ENCODE peak calls at places on chromosome 5, in eight cellular contexts. One of them, this sample, is unnamed.

GRCh38 chr5:14424011-14424685 is 157.4 kb upstream of the OTULINL start:
- DNase-seq in B cell: no peak
- DNase-seq in RWPE1: no peak
- DNase-seq in AG08395: no peak
- DNase-seq in Peyer's patch: no peak
- DNase-seq in activated T-cell treated with anti-CD3 and anti-CD28 coated beads, Interleukin-2, amount 50 U/mL, for 4 hours: no peak
- DNase-seq in stimulated activated CD8-positive, alpha-beta memory T cell treated with anti-CD3 and anti-CD28 coated beads, Interleukin-15, amount 100 ng/mL, for 1 hour: no peak
- DNase-seq in retina: no peak
- DNase-seq in this sample: no peak

GRCh38 chr5:58156977-58157701 is 302.7 kb downstream of the PLK2 start:
- DNase-seq in AG08395: peak; percentile 36
- DNase-seq in stimulated activated CD8-positive, alpha-beta memory T cell treated with anti-CD3 and anti-CD28 coated beads, Interleukin-15, amount 100 ng/mL, for 1 hour: no peak
- DNase-seq in Peyer's patch: no peak
- DNase-seq in retina: peak; percentile 73
- DNase-seq in B cell: no peak
- DNase-seq in activated T-cell treated with anti-CD3 and anti-CD28 coated beads, Interleukin-2, amount 50 U/mL, for 4 hours: no peak
- DNase-seq in RWPE1: no peak
- DNase-seq in this sample: no peak

GRCh38 chr5:10329421-10329807 is 21.7 kb upstream of the CMBL start:
- DNase-seq in AG08395: no peak
- DNase-seq in retina: no peak
- DNase-seq in RWPE1: no peak
- DNase-seq in activated T-cell treated with anti-CD3 and anti-CD28 coated beads, Interleukin-2, amount 50 U/mL, for 4 hours: no peak
- DNase-seq in Peyer's patch: no peak
- DNase-seq in B cell: no peak
- DNase-seq in stimulated activated CD8-positive, alpha-beta memory T cell treated with anti-CD3 and anti-CD28 coated beads, Interleukin-15, amount 100 ng/mL, for 1 hour: no peak
- DNase-seq in this sample: no peak

GRCh38 chr5:914612-915011 is 21.9 kb downstream of the TRIP13 start:
- DNase-seq in RWPE1: no peak
- DNase-seq in Peyer's patch: no peak
- DNase-seq in retina: no peak
- DNase-seq in B cell: no peak
- DNase-seq in activated T-cell treated with anti-CD3 and anti-CD28 coated beads, Interleukin-2, amount 50 U/mL, for 4 hours: no peak
- DNase-seq in stimulated activated CD8-positive, alpha-beta memory T cell treated with anti-CD3 and anti-CD28 coated beads, Interleukin-15, amount 100 ng/mL, for 1 hour: no peak
- DNase-seq in AG08395: no peak
- DNase-seq in this sample: no peak

GRCh38 chr5:170545313-170545712 is 41.5 kb downstream of the KCNIP1 start:
- DNase-seq in retina: no peak
- DNase-seq in B cell: no peak
- DNase-seq in RWPE1: no peak
- DNase-seq in AG08395: no peak
- DNase-seq in activated T-cell treated with anti-CD3 and anti-CD28 coated beads, Interleukin-2, amount 50 U/mL, for 4 hours: no peak
- DNase-seq in Peyer's patch: no peak
- DNase-seq in stimulated activated CD8-positive, alpha-beta memory T cell treated with anti-CD3 and anti-CD28 coated beads, Interleukin-15, amount 100 ng/mL, for 1 hour: no peak
- DNase-seq in this sample: no peak

GRCh38 chr5:54443264-54443663 is 12.2 kb upstream of the HSPB3 start:
- DNase-seq in RWPE1: peak; percentile 49
- DNase-seq in stimulated activated CD8-positive, alpha-beta memory T cell treated with anti-CD3 and anti-CD28 coated beads, Interleukin-15, amount 100 ng/mL, for 1 hour: no peak
- DNase-seq in AG08395: peak; percentile 53
- DNase-seq in B cell: peak; percentile 21
- DNase-seq in retina: peak; percentile 6
- DNase-seq in activated T-cell treated with anti-CD3 and anti-CD28 coated beads, Interleukin-2, amount 50 U/mL, for 4 hours: no peak
- DNase-seq in Peyer's patch: no peak
- DNase-seq in this sample: peak; percentile 13

GRCh38 chr5:104800440-104801048 is 1238.0 kb upstream of the NUDT12 start:
- DNase-seq in AG08395: no peak
- DNase-seq in Peyer's patch: no peak
- DNase-seq in RWPE1: no peak
- DNase-seq in stimulated activated CD8-positive, alpha-beta memory T cell treated with anti-CD3 and anti-CD28 coated beads, Interleukin-15, amount 100 ng/mL, for 1 hour: no peak
- DNase-seq in B cell: no peak
- DNase-seq in retina: no peak
- DNase-seq in activated T-cell treated with anti-CD3 and anti-CD28 coated beads, Interleukin-2, amount 50 U/mL, for 4 hours: no peak
- DNase-seq in this sample: peak; percentile 2

GRCh38 chr5:133664422-133664821 is 52.1 kb upstream of the FSTL4 start:
- DNase-seq in AG08395: peak; percentile 52
- DNase-seq in Peyer's patch: no peak
- DNase-seq in retina: no peak
- DNase-seq in RWPE1: peak; percentile 96
- DNase-seq in B cell: no peak
- DNase-seq in activated T-cell treated with anti-CD3 and anti-CD28 coated beads, Interleukin-2, amount 50 U/mL, for 4 hours: no peak
- DNase-seq in stimulated activated CD8-positive, alpha-beta memory T cell treated with anti-CD3 and anti-CD28 coated beads, Interleukin-15, amount 100 ng/mL, for 1 hour: no peak
- DNase-seq in this sample: peak; percentile 97

GRCh38 chr5:54249210-54250028 is 61.0 kb downstream of the ARL15 start:
- DNase-seq in Peyer's patch: peak; percentile 51
- DNase-seq in RWPE1: peak; percentile 13
- DNase-seq in retina: no peak
- DNase-seq in B cell: peak; percentile 48
- DNase-seq in AG08395: peak; percentile 17
- DNase-seq in stimulated activated CD8-positive, alpha-beta memory T cell treated with anti-CD3 and anti-CD28 coated beads, Interleukin-15, amount 100 ng/mL, for 1 hour: no peak
- DNase-seq in activated T-cell treated with anti-CD3 and anti-CD28 coated beads, Interleukin-2, amount 50 U/mL, for 4 hours: peak; percentile 24
- DNase-seq in this sample: no peak

GRCh38 chr5:138950411-138951011 is 75.4 kb upstream of the LRRTM2 start:
- DNase-seq in B cell: no peak
- DNase-seq in Peyer's patch: peak; percentile 16
- DNase-seq in activated T-cell treated with anti-CD3 and anti-CD28 coated beads, Interleukin-2, amount 50 U/mL, for 4 hours: no peak
- DNase-seq in RWPE1: no peak
- DNase-seq in stimulated activated CD8-positive, alpha-beta memory T cell treated with anti-CD3 and anti-CD28 coated beads, Interleukin-15, amount 100 ng/mL, for 1 hour: no peak
- DNase-seq in AG08395: no peak
- DNase-seq in retina: no peak
- DNase-seq in this sample: no peak

GRCh38 chr5:150368526-150368925 is 11.0 kb downstream of the TCOF1 start:
- DNase-seq in retina: no peak
- DNase-seq in AG08395: no peak
- DNase-seq in activated T-cell treated with anti-CD3 and anti-CD28 coated beads, Interleukin-2, amount 50 U/mL, for 4 hours: no peak
- DNase-seq in RWPE1: no peak
- DNase-seq in Peyer's patch: no peak
- DNase-seq in B cell: no peak
- DNase-seq in stimulated activated CD8-positive, alpha-beta memory T cell treated with anti-CD3 and anti-CD28 coated beads, Interleukin-15, amount 100 ng/mL, for 1 hour: no peak
- DNase-seq in this sample: no peak

GRCh38 chr5:177290816-177291596 is 12.5 kb downstream of the RAB24 start:
- DNase-seq in retina: no peak
- DNase-seq in Peyer's patch: no peak
- DNase-seq in stimulated activated CD8-positive, alpha-beta memory T cell treated with anti-CD3 and anti-CD28 coated beads, Interleukin-15, amount 100 ng/mL, for 1 hour: no peak
- DNase-seq in RWPE1: no peak
- DNase-seq in AG08395: no peak
- DNase-seq in activated T-cell treated with anti-CD3 and anti-CD28 coated beads, Interleukin-2, amount 50 U/mL, for 4 hours: no peak
- DNase-seq in B cell: no peak
- DNase-seq in this sample: no peak

GRCh38 chr5:83510199-83510730 is 38.7 kb downstream of the VCAN start:
- DNase-seq in Peyer's patch: no peak
- DNase-seq in retina: no peak
- DNase-seq in activated T-cell treated with anti-CD3 and anti-CD28 coated beads, Interleukin-2, amount 50 U/mL, for 4 hours: no peak
- DNase-seq in B cell: no peak
- DNase-seq in stimulated activated CD8-positive, alpha-beta memory T cell treated with anti-CD3 and anti-CD28 coated beads, Interleukin-15, amount 100 ng/mL, for 1 hour: no peak
- DNase-seq in AG08395: no peak
- DNase-seq in RWPE1: no peak
- DNase-seq in this sample: no peak

GRCh38 chr5:66969963-66970362 is 226.6 kb downstream of the CD180 start:
- DNase-seq in RWPE1: no peak
- DNase-seq in activated T-cell treated with anti-CD3 and anti-CD28 coated beads, Interleukin-2, amount 50 U/mL, for 4 hours: no peak
- DNase-seq in B cell: no peak
- DNase-seq in Peyer's patch: no peak
- DNase-seq in stimulated activated CD8-positive, alpha-beta memory T cell treated with anti-CD3 and anti-CD28 coated beads, Interleukin-15, amount 100 ng/mL, for 1 hour: no peak
- DNase-seq in AG08395: no peak
- DNase-seq in retina: peak; percentile 20
- DNase-seq in this sample: no peak

GRCh38 chr5:72209515-72210115 is 102.3 kb downstream of the MAP1B start:
- DNase-seq in RWPE1: peak; percentile 63
- DNase-seq in stimulated activated CD8-positive, alpha-beta memory T cell treated with anti-CD3 and anti-CD28 coated beads, Interleukin-15, amount 100 ng/mL, for 1 hour: no peak
- DNase-seq in activated T-cell treated with anti-CD3 and anti-CD28 coated beads, Interleukin-2, amount 50 U/mL, for 4 hours: no peak
- DNase-seq in AG08395: no peak
- DNase-seq in B cell: no peak
- DNase-seq in Peyer's patch: no peak
- DNase-seq in retina: no peak
- DNase-seq in this sample: no peak

GRCh38 chr5:62790348-62790747 is 211.7 kb downstream of the LRRC70 start:
- DNase-seq in RWPE1: no peak
- DNase-seq in activated T-cell treated with anti-CD3 and anti-CD28 coated beads, Interleukin-2, amount 50 U/mL, for 4 hours: no peak
- DNase-seq in Peyer's patch: no peak
- DNase-seq in stimulated activated CD8-positive, alpha-beta memory T cell treated with anti-CD3 and anti-CD28 coated beads, Interleukin-15, amount 100 ng/mL, for 1 hour: no peak
- DNase-seq in B cell: no peak
- DNase-seq in AG08395: no peak
- DNase-seq in retina: no peak
- DNase-seq in this sample: no peak

GRCh38 chr5:173714551-173715428 is 98.3 kb upstream of the BOD1 start:
- DNase-seq in activated T-cell treated with anti-CD3 and anti-CD28 coated beads, Interleukin-2, amount 50 U/mL, for 4 hours: no peak
- DNase-seq in Peyer's patch: no peak
- DNase-seq in B cell: peak; percentile 26
- DNase-seq in retina: no peak
- DNase-seq in AG08395: peak; percentile 96
- DNase-seq in stimulated activated CD8-positive, alpha-beta memory T cell treated with anti-CD3 and anti-CD28 coated beads, Interleukin-15, amount 100 ng/mL, for 1 hour: no peak
- DNase-seq in RWPE1: peak; percentile 95
- DNase-seq in this sample: no peak

GRCh38 chr5:33969572-33970452 is 14.7 kb downstream of the SLC45A2 start:
- DNase-seq in AG08395: peak; percentile 82
- DNase-seq in retina: peak; percentile 30
- DNase-seq in activated T-cell treated with anti-CD3 and anti-CD28 coated beads, Interleukin-2, amount 50 U/mL, for 4 hours: no peak
- DNase-seq in RWPE1: peak; percentile 34
- DNase-seq in Peyer's patch: no peak
- DNase-seq in stimulated activated CD8-positive, alpha-beta memory T cell treated with anti-CD3 and anti-CD28 coated beads, Interleukin-15, amount 100 ng/mL, for 1 hour: no peak
- DNase-seq in B cell: peak; percentile 1
- DNase-seq in this sample: peak; percentile 49

GRCh38 chr5:176530983-176531901 is 6.0 kb downstream of the RNF44 start:
- DNase-seq in Peyer's patch: no peak
- DNase-seq in retina: no peak
- DNase-seq in AG08395: no peak
- DNase-seq in RWPE1: peak; percentile 38
- DNase-seq in stimulated activated CD8-positive, alpha-beta memory T cell treated with anti-CD3 and anti-CD28 coated beads, Interleukin-15, amount 100 ng/mL, for 1 hour: no peak
- DNase-seq in activated T-cell treated with anti-CD3 and anti-CD28 coated beads, Interleukin-2, amount 50 U/mL, for 4 hours: no peak
- DNase-seq in B cell: no peak
- DNase-seq in this sample: no peak

GRCh38 chr5:39209924-39210323 is 9.4 kb downstream of the FYB1 start:
- DNase-seq in AG08395: no peak
- DNase-seq in Peyer's patch: no peak
- DNase-seq in stimulated activated CD8-positive, alpha-beta memory T cell treated with anti-CD3 and anti-CD28 coated beads, Interleukin-15, amount 100 ng/mL, for 1 hour: no peak
- DNase-seq in activated T-cell treated with anti-CD3 and anti-CD28 coated beads, Interleukin-2, amount 50 U/mL, for 4 hours: peak; percentile 55
- DNase-seq in RWPE1: no peak
- DNase-seq in retina: no peak
- DNase-seq in B cell: peak; percentile 20
- DNase-seq in this sample: peak; percentile 27

GRCh38 chr5:40828021-40828631 is 6.9 kb downstream of the RPL37 start:
- DNase-seq in AG08395: no peak
- DNase-seq in stimulated activated CD8-positive, alpha-beta memory T cell treated with anti-CD3 and anti-CD28 coated beads, Interleukin-15, amount 100 ng/mL, for 1 hour: no peak
- DNase-seq in RWPE1: no peak
- DNase-seq in B cell: no peak
- DNase-seq in retina: no peak
- DNase-seq in Peyer's patch: no peak
- DNase-seq in activated T-cell treated with anti-CD3 and anti-CD28 coated beads, Interleukin-2, amount 50 U/mL, for 4 hours: no peak
- DNase-seq in this sample: no peak

GRCh38 chr5:175813943-175814630 is 57.3 kb upstream of the CPLX2 start:
- DNase-seq in RWPE1: peak; percentile 65
- DNase-seq in Peyer's patch: no peak
- DNase-seq in retina: no peak
- DNase-seq in AG08395: no peak
- DNase-seq in stimulated activated CD8-positive, alpha-beta memory T cell treated with anti-CD3 and anti-CD28 coated beads, Interleukin-15, amount 100 ng/mL, for 1 hour: no peak
- DNase-seq in B cell: no peak
- DNase-seq in activated T-cell treated with anti-CD3 and anti-CD28 coated beads, Interleukin-2, amount 50 U/mL, for 4 hours: no peak
- DNase-seq in this sample: no peak

GRCh38 chr5:102295534-102296228 is 403 bp downstream of the SLCO4C1 start:
- DNase-seq in activated T-cell treated with anti-CD3 and anti-CD28 coated beads, Interleukin-2, amount 50 U/mL, for 4 hours: no peak
- DNase-seq in RWPE1: no peak
- DNase-seq in retina: no peak
- DNase-seq in stimulated activated CD8-positive, alpha-beta memory T cell treated with anti-CD3 and anti-CD28 coated beads, Interleukin-15, amount 100 ng/mL, for 1 hour: no peak
- DNase-seq in AG08395: no peak
- DNase-seq in Peyer's patch: no peak
- DNase-seq in B cell: peak; percentile 14
- DNase-seq in this sample: no peak

GRCh38 chr5:112366987-112367386 is 52.1 kb downstream of the EPB41L4A start:
- DNase-seq in retina: no peak
- DNase-seq in stimulated activated CD8-positive, alpha-beta memory T cell treated with anti-CD3 and anti-CD28 coated beads, Interleukin-15, amount 100 ng/mL, for 1 hour: no peak
- DNase-seq in activated T-cell treated with anti-CD3 and anti-CD28 coated beads, Interleukin-2, amount 50 U/mL, for 4 hours: no peak
- DNase-seq in RWPE1: peak; percentile 67
- DNase-seq in AG08395: peak; percentile 10
- DNase-seq in Peyer's patch: no peak
- DNase-seq in B cell: no peak
- DNase-seq in this sample: no peak

GRCh38 chr5:132437604-132438275 is 52.8 kb downstream of the IRF1 start:
- DNase-seq in AG08395: peak; percentile 85
- DNase-seq in stimulated activated CD8-positive, alpha-beta memory T cell treated with anti-CD3 and anti-CD28 coated beads, Interleukin-15, amount 100 ng/mL, for 1 hour: peak; percentile 31
- DNase-seq in Peyer's patch: peak; percentile 71
- DNase-seq in activated T-cell treated with anti-CD3 and anti-CD28 coated beads, Interleukin-2, amount 50 U/mL, for 4 hours: peak; percentile 64
- DNase-seq in RWPE1: peak; percentile 54
- DNase-seq in B cell: peak; percentile 73
- DNase-seq in retina: no peak
- DNase-seq in this sample: peak; percentile 20

GRCh38 chr5:67201897-67202549 is 5.4 kb upstream of the CD180 start:
- DNase-seq in RWPE1: no peak
- DNase-seq in B cell: no peak
- DNase-seq in Peyer's patch: no peak
- DNase-seq in activated T-cell treated with anti-CD3 and anti-CD28 coated beads, Interleukin-2, amount 50 U/mL, for 4 hours: no peak
- DNase-seq in retina: no peak
- DNase-seq in stimulated activated CD8-positive, alpha-beta memory T cell treated with anti-CD3 and anti-CD28 coated beads, Interleukin-15, amount 100 ng/mL, for 1 hour: no peak
- DNase-seq in AG08395: no peak
- DNase-seq in this sample: no peak